ENCODE peak calls at places on chromosomes 6 and 20, in five cellular contexts. A, F, Z, C and D are unnamed samples.

GRCh38 chr20:45845452-45845851 is 11.7 kb downstream of the ACOT8 start:
- DNase-seq in A (no peak), F (no peak), Z (no peak), C (no peak), D (no peak)

GRCh38 chr6:106745396-106745795 is 116.0 kb downstream of the QRSL1 start:
- DNase-seq in A (no peak), F (no peak), Z (no peak), C (no peak), D (no peak)

GRCh38 chr20:61735503-61735785 is 330.2 kb downstream of the TAF4 start:
- DNase-seq in A (no peak), F (no peak), Z (no peak), C (no peak), D (no peak)

GRCh38 chr6:110329348-110329728 is 28.8 kb downstream of the METTL24 start:
- DNase-seq in A (no peak), F (no peak), Z (peak), C (peak), D (no peak)

GRCh38 chr6:11245406-11245990 is 13.0 kb upstream of the NEDD9 start:
- DNase-seq in A (no peak), F (no peak), Z (no peak), C (no peak), D (no peak)

GRCh38 chr6:52087498-52087999 is at the start of gene PKHD1:
- DNase-seq in A (peak), F (no peak), Z (no peak), C (no peak), D (no peak)

GRCh38 chr6:10407674-10408054 is 7.2 kb downstream of the TFAP2A start:
- DNase-seq in A (no peak), F (no peak), Z (no peak), C (no peak), D (no peak)

GRCh38 chr6:143286280-143286795 is 164.2 kb downstream of the ADAT2 start:
- DNase-seq in A (no peak), F (no peak), Z (no peak), C (no peak), D (no peak)

GRCh38 chr6:157090736-157091135 is 232.6 kb downstream of the TMEM242 start:
- DNase-seq in A (no peak), F (no peak), Z (no peak), C (no peak), D (no peak)

GRCh38 chr20:23435675-23436539 is 3.6 kb upstream of the CSTL1 start:
- DNase-seq in A (no peak), F (peak), Z (no peak), C (no peak), D (no peak)

GRCh38 chr20:59725476-59726119 is 121.3 kb downstream of the PHACTR3 start:
- DNase-seq in A (no peak), F (no peak), Z (no peak), C (no peak), D (no peak)

GRCh38 chr6:104682722-104683643 is 176.7 kb downstream of the HACE1 start:
- DNase-seq in A (peak), F (peak), Z (no peak), C (no peak), D (peak)

GRCh38 chr6:2132416-2132815 is 113.0 kb downstream of the GMDS start:
- DNase-seq in A (peak), F (no peak), Z (no peak), C (no peak), D (no peak)

GRCh38 chr20:7667194-7667593 is 273.1 kb downstream of the HAO1 start:
- DNase-seq in A (no peak), F (no peak), Z (no peak), C (no peak), D (no peak)

GRCh38 chr6:153373869-153374268 is 242.8 kb upstream of the RGS17 start:
- DNase-seq in A (no peak), F (no peak), Z (no peak), C (no peak), D (no peak)

GRCh38 chr20:17449039-17449438 is 82.1 kb downstream of the BFSP1 start:
- DNase-seq in A (no peak), F (no peak), Z (no peak), C (no peak), D (no peak)

DNA sequence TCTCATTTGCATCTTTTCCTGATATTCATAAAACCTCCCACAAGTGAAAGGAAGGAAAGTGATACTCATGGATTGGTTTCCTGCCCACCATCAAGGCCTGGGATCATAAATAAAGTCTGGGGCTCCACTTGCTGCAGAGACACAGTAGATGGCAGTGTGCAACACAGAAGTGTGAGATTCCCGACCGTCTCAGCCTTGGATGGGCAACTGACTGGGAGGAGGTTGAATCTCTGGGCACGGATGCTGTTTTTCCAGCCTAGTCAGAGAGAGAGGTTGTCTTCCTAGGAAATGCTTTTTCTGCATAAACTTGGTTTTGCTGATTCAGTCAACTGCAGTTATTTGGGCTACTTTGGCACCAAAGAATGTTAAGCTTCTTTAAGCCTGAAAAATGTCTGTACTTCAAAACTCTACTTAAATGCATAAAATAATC is 9.9 kb upstream of the RFPL4B start:
- DNase-seq in A (peak), F (no peak), Z (peak), C (peak), D (peak)
- TF ChIP-seq POLR2A in A (no peak), F (no peak), Z (no peak), C (no peak), D (no peak)

GRCh38 chr6:4180653-4181255 is 45.4 kb upstream of the ECI2 start:
- DNase-seq in A (peak), F (no peak), Z (no peak), C (no peak), D (no peak)

GRCh38 chr6:4179960-4180652 is 44.7 kb upstream of the ECI2 start:
- DNase-seq in A (no peak), F (no peak), Z (no peak), C (no peak), D (no peak)

GRCh38 chr6:4178737-4179333 is 43.5 kb upstream of the ECI2 start:
- DNase-seq in A (no peak), F (no peak), Z (no peak), C (no peak), D (no peak)

GRCh38 chr6:4174042-4174441 is 38.7 kb upstream of the ECI2 start:
- DNase-seq in A (no peak), F (no peak), Z (no peak), C (no peak), D (no peak)

GRCh38 chr6:4176907-4177306 is 41.5 kb upstream of the ECI2 start:
- DNase-seq in A (no peak), F (no peak), Z (no peak), C (no peak), D (no peak)
- TF ChIP-seq POLR2A in A (no peak), F (no peak), Z (no peak), C (no peak), D (no peak)

GRCh38 chr20:1334761-1335160 is 5.8 kb upstream of the SDCBP2 start:
- DNase-seq in A (peak), F (no peak), Z (no peak), C (peak), D (no peak)
- TF ChIP-seq POLR2A in A (no peak), F (no peak), Z (no peak), C (no peak), D (no peak)

DNA sequence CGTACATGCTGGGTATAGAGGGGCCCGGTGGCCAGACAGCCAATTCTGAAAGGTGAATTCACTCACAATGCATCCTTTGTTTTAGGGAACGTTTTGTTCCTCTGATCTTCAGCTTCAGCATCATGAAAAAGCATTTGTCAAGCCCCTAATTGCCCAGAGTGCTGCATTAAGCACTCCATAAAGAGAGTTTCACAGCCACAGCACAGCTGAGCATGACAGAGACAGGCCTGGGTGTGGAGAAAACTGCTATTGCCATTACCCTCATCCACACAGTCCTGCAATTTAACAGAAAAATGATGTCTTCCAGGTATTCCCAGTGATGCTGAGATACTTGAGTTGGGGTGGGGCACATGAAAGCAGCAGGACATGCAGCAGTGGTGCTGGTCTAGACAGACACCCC is 39.9 kb upstream of the BACH2 start:
- DNase-seq in A (no peak), F (no peak), Z (no peak), C (no peak), D (no peak)
- TF ChIP-seq POLR2A in A (no peak), F (no peak), Z (no peak), C (no peak), D (no peak)